ENCODE peak calls at places on chromosomes 1 and 21, in nine cellular contexts. P, H, S, D, M, W, Z, Q and I are unnamed samples.

GRCh38 chr1:29454616-29455380 is 218.5 kb downstream of the PTPRU start:
- DNase-seq in P (no peak), H (no peak), S (no peak), D (no peak), M (no peak), W (no peak), Z (no peak), Q (no peak), I (no peak)

GRCh38 chr1:93591291-93591832 is 90.3 kb downstream of the BCAR3 start:
- DNase-seq in P (no peak), H (no peak), S (no peak), D (no peak), M (no peak), W (no peak), Z (no peak), Q (no peak), I (no peak)

GRCh38 chr1:35640380-35641232 is 720 bp downstream of the PSMB2 start:
- DNase-seq in P (peak), H (no peak), S (no peak), D (peak), M (no peak), W (no peak), Z (no peak), Q (no peak), I (no peak)

GRCh38 chr1:230149751-230150584 is 82.9 kb downstream of the GALNT2 start:
- DNase-seq in P (no peak), H (no peak), S (no peak), D (no peak), M (no peak), W (no peak), Z (no peak), Q (no peak), I (no peak)

GRCh38 chr1:7688659-7689058 is 82.4 kb upstream of the VAMP3 start:
- DNase-seq in P (no peak), H (no peak), S (no peak), D (no peak), M (no peak), W (no peak), Z (no peak), Q (no peak), I (no peak)

GRCh38 chr21:44999428-44999971 is 59.7 kb downstream of the SLX9 start:
- DNase-seq in P (no peak), H (no peak), S (no peak), D (no peak), M (no peak), W (no peak), Z (no peak), Q (no peak), I (no peak)

GRCh38 chr1:36300526-36300925 is 5.6 kb upstream of the SH3D21 start:
- DNase-seq in P (no peak), H (no peak), S (no peak), D (peak), M (no peak), W (no peak), Z (no peak), Q (no peak), I (no peak)

GRCh38 chr1:85295654-85296053 is 19.2 kb upstream of the BCL10 start:
- DNase-seq in P (no peak), H (no peak), S (no peak), D (no peak), M (no peak), W (no peak), Z (no peak), Q (no peak), I (no peak)

GRCh38 chr1:107430540-107431228 is 289.8 kb downstream of the NTNG1 start:
- DNase-seq in P (no peak), H (no peak), S (no peak), D (peak), M (no peak), W (no peak), Z (no peak), Q (peak), I (peak)

GRCh38 chr1:23777979-23778814 is at the start of gene PITHD1:
- DNase-seq in P (peak), H (peak), S (peak), D (peak), M (peak), W (peak), Z (peak), Q (peak), I (peak)

GRCh38 chr1:59020151-59020997 is 236.5 kb upstream of the JUN start:
- DNase-seq in P (peak), H (peak), S (no peak), D (peak), M (no peak), W (peak), Z (peak), Q (no peak), I (peak)

GRCh38 chr1:202217516-202217915 is 23.9 kb downstream of the LGR6 start:
- DNase-seq in P (no peak), H (no peak), S (no peak), D (no peak), M (no peak), W (no peak), Z (no peak), Q (no peak), I (no peak)

GRCh38 chr1:44217809-44218410 is 4.6 kb downstream of the DMAP1 start:
- DNase-seq in P (peak), H (peak), S (peak), D (peak), M (no peak), W (peak), Z (peak), Q (peak), I (peak)

GRCh38 chr1:39230261-39231190 is 26.0 kb downstream of the MACF1 start:
- DNase-seq in P (peak), H (peak), S (no peak), D (peak), M (no peak), W (no peak), Z (no peak), Q (no peak), I (no peak)

GRCh38 chr1:36154335-36154734 is 1.6 kb upstream of the MAP7D1 start:
- DNase-seq in P (no peak), H (no peak), S (no peak), D (no peak), M (no peak), W (no peak), Z (no peak), Q (no peak), I (no peak)

GRCh38 chr1:51693420-51694144 is 76.7 kb downstream of the OSBPL9 start:
- DNase-seq in P (no peak), H (no peak), S (no peak), D (no peak), M (no peak), W (no peak), Z (no peak), Q (no peak), I (no peak)

GRCh38 chr1:217482356-217483102 is 148.4 kb downstream of the GPATCH2 start:
- DNase-seq in P (peak), H (no peak), S (peak), D (peak), M (no peak), W (no peak), Z (no peak), Q (no peak), I (peak)

GRCh38 chr1:225483818-225484656 is 56.2 kb upstream of the LBR start:
- DNase-seq in P (no peak), H (no peak), S (no peak), D (no peak), M (no peak), W (no peak), Z (no peak), Q (no peak), I (no peak)

GRCh38 chr21:32534113-32534512 is 51.2 kb downstream of the TCP10L start:
- DNase-seq in P (no peak), H (no peak), S (no peak), D (no peak), M (no peak), W (no peak), Z (no peak), Q (no peak), I (no peak)

GRCh38 chr1:11462224-11462923 is 16.6 kb upstream of the DISP3 start:
- DNase-seq in P (no peak), H (no peak), S (no peak), D (no peak), M (no peak), W (no peak), Z (no peak), Q (no peak), I (no peak)

GRCh38 chr1:243294723-243295121 is 38.9 kb downstream of the SDCCAG8 start:
- DNase-seq in P (no peak), H (no peak), S (no peak), D (no peak), M (no peak), W (no peak), Z (no peak), Q (no peak), I (no peak)

GRCh38 chr21:28699591-28700259 is 293.0 kb downstream of the LTN1 start:
- DNase-seq in P (no peak), H (no peak), S (no peak), D (no peak), M (no peak), W (no peak), Z (no peak), Q (no peak), I (no peak)

GRCh38 chr1:198623920-198624647 is 14.8 kb upstream of the PTPRC start:
- DNase-seq in P (no peak), H (no peak), S (no peak), D (peak), M (no peak), W (no peak), Z (no peak), Q (no peak), I (no peak)

GRCh38 chr1:14970799-14971141 is 182.8 kb upstream of the TMEM51 start:
- DNase-seq in P (no peak), H (no peak), S (no peak), D (no peak), M (no peak), W (no peak), Z (no peak), Q (no peak), I (no peak)

GRCh38 chr21:46199436-46200373 is 15.4 kb upstream of the SPATC1L start:
- DNase-seq in P (no peak), H (no peak), S (no peak), D (peak), M (no peak), W (no peak), Z (no peak), Q (no peak), I (no peak)

GRCh38 chr1:165408518-165408917 is 36.4 kb downstream of the RXRG start:
- DNase-seq in P (no peak), H (no peak), S (no peak), D (peak), M (no peak), W (no peak), Z (no peak), Q (peak), I (no peak)

GRCh38 chr1:172976222-172977041 is 74.3 kb downstream of the TNFSF18 start:
- DNase-seq in P (no peak), H (no peak), S (no peak), D (no peak), M (no peak), W (no peak), Z (no peak), Q (no peak), I (no peak)

GRCh38 chr1:113917400-113918082 is 11.6 kb upstream of the HIPK1 start:
- DNase-seq in P (no peak), H (no peak), S (no peak), D (no peak), M (no peak), W (no peak), Z (no peak), Q (no peak), I (no peak)

GRCh38 chr1:21143138-21143537 is 33.6 kb downstream of the EIF4G3 start:
- DNase-seq in P (no peak), H (no peak), S (no peak), D (no peak), M (no peak), W (no peak), Z (no peak), Q (no peak), I (no peak)